ENCODE peak calls at places on chromosome 11, in eight cellular contexts. G is IMR-90; Q is SW 1271; V is activated T-helper 9 cell treated with anti-CD3 and anti-CD28 coated beads, Interleukin-2, amount 50 U/mL, for 16 hours; D is activated B cell treated with CpG ODN at 0.5 μM for 24 hours; M is GM23248; L is LoVo; O is head of caudate nucleus. K is an unnamed sample.

GRCh38 chr11:92843455-92843854 is 126.0 kb upstream of the MTNR1B start:
- DNase-seq in G (no peak), Q (no peak), V (no peak), D (no peak), M (no peak), L (no peak), O (no peak), K (no peak)

GRCh38 chr11:65654375-65655349 is 8.1 kb downstream of the RELA start:
- DNase-seq in G (no peak), Q (no peak), V (no peak), D (no peak), M (no peak), L (no peak), O (no peak), K (no peak)

GRCh38 chr11:86917577-86917976 is 37.6 kb downstream of the FZD4 start:
- DNase-seq in G (no peak), Q (no peak), V (no peak), D (no peak), M (no peak), L (no peak), O (no peak), K (no peak)

GRCh38 chr11:12893787-12894672 is 115.1 kb upstream of the RASSF10 start:
- DNase-seq in G (peak), Q (no peak), V (peak), D (no peak), M (peak), L (peak), O (peak), K (peak)

GRCh38 chr11:46281374-46281831 is 3.9 kb downstream of the CREB3L1 start:
- DNase-seq in G (peak), Q (no peak), V (no peak), D (no peak), M (peak), L (peak), O (no peak), K (no peak)

GRCh38 chr11:68128682-68129327 is 7.6 kb upstream of the CHKA start:
- DNase-seq in G (peak), Q (no peak), V (no peak), D (no peak), M (peak), L (no peak), O (no peak), K (no peak)

GRCh38 chr11:100576044-100577021 is 110.8 kb upstream of the ARHGAP42 start:
- DNase-seq in G (peak), Q (peak), V (no peak), D (no peak), M (peak), L (peak), O (no peak), K (peak)

GRCh38 chr11:69788956-69789355 is 13.8 kb upstream of the FGF4 start:
- DNase-seq in G (no peak), Q (no peak), V (no peak), D (no peak), M (no peak), L (no peak), O (no peak), K (no peak)

GRCh38 chr11:108616549-108616948 is 23.0 kb upstream of the EXPH5 start:
- DNase-seq in G (peak), Q (peak), V (no peak), D (no peak), M (peak), L (peak), O (no peak), K (no peak)

GRCh38 chr11:68524213-68524612 is 63.7 kb downstream of the PPP6R3 start:
- DNase-seq in G (no peak), Q (no peak), V (no peak), D (no peak), M (no peak), L (no peak), O (no peak), K (no peak)

GRCh38 chr11:10584071-10584501 is 15.6 kb upstream of the LYVE1 start:
- DNase-seq in G (peak), Q (no peak), V (no peak), D (no peak), M (no peak), L (no peak), O (no peak), K (no peak)

GRCh38 chr11:74319139-74319538 is 7.7 kb upstream of the P4HA3 start:
- DNase-seq in G (peak), Q (peak), V (no peak), D (no peak), M (peak), L (no peak), O (no peak), K (no peak)

GRCh38 chr11:68680541-68681231 is 3.7 kb upstream of the GAL start:
- DNase-seq in G (no peak), Q (no peak), V (no peak), D (no peak), M (no peak), L (no peak), O (no peak), K (no peak)

GRCh38 chr11:36056160-36056751 is 112.4 kb downstream of the LDLRAD3 start:
- DNase-seq in G (peak), Q (no peak), V (no peak), D (no peak), M (peak), L (no peak), O (no peak), K (no peak)

GRCh38 chr11:94175545-94175944 is 46.9 kb downstream of the PANX1 start:
- DNase-seq in G (peak), Q (no peak), V (no peak), D (no peak), M (peak), L (no peak), O (no peak), K (no peak)

GRCh38 chr11:96424693-96425092 is 34.9 kb downstream of the JRKL start:
- DNase-seq in G (peak), Q (no peak), V (no peak), D (no peak), M (peak), L (no peak), O (no peak), K (no peak)

GRCh38 chr11:133947298-133947905 is 9.4 kb downstream of the IGSF9B start:
- DNase-seq in G (peak), Q (no peak), V (peak), D (no peak), M (peak), L (no peak), O (peak), K (peak)

GRCh38 chr11:48170176-48170839 is 46.3 kb upstream of the OR4B1 start:
- DNase-seq in G (peak), Q (no peak), V (no peak), D (no peak), M (peak), L (no peak), O (no peak), K (no peak)

GRCh38 chr11:113114452-113115027 is 153.3 kb downstream of the NCAM1 start:
- DNase-seq in G (peak), Q (peak), V (no peak), D (no peak), M (peak), L (peak), O (peak), K (peak)

GRCh38 chr11:46363031-46363407 is 15.8 kb downstream of the DGKZ start:
- DNase-seq in G (peak), Q (peak), V (no peak), D (no peak), M (peak), L (no peak), O (peak), K (peak)

GRCh38 chr11:125401746-125402145 is 94.3 kb downstream of the FEZ1 start:
- DNase-seq in G (peak), Q (no peak), V (no peak), D (no peak), M (peak), L (no peak), O (no peak), K (no peak)

GRCh38 chr11:95849087-95849825 is 59.0 kb downstream of the CEP57 start:
- DNase-seq in G (peak), Q (peak), V (no peak), D (no peak), M (peak), L (peak), O (peak), K (peak)

GRCh38 chr11:92697461-92698314 is 271.8 kb upstream of the MTNR1B start:
- DNase-seq in G (peak), Q (no peak), V (no peak), D (no peak), M (peak), L (no peak), O (no peak), K (no peak)

GRCh38 chr11:133515075-133515474 is 17.2 kb downstream of the OPCML start:
- DNase-seq in G (no peak), Q (no peak), V (no peak), D (no peak), M (no peak), L (no peak), O (no peak), K (no peak)

GRCh38 chr11:117892651-117893050 is 16.2 kb upstream of the FXYD6 start:
- DNase-seq in G (no peak), Q (no peak), V (no peak), D (no peak), M (no peak), L (no peak), O (no peak), K (no peak)

GRCh38 chr11:130489027-130489584 is 40.7 kb downstream of the ADAMTS15 start:
- DNase-seq in G (no peak), Q (no peak), V (no peak), D (no peak), M (no peak), L (no peak), O (no peak), K (no peak)

GRCh38 chr11:68942751-68943271 is 38.0 kb downstream of the MRGPRD start:
- DNase-seq in G (no peak), Q (no peak), V (no peak), D (no peak), M (no peak), L (no peak), O (no peak), K (no peak)

GRCh38 chr11:16266021-16266420 is 90.3 kb downstream of the SOX6 start:
- DNase-seq in G (no peak), Q (no peak), V (no peak), D (no peak), M (no peak), L (no peak), O (no peak), K (no peak)